ENCODE peak calls at places on chromosomes 5 and 9, in ten cellular contexts. One of them, this sample, is unnamed.

GRCh38 chr9:29906065-29906464 is 2332.8 kb upstream of the C9orf72 start:
- DNase-seq in foreskin fibroblast: no peak
- DNase-seq in choroid plexus epithelial cell: no peak
- DNase-seq in Calu3: no peak
- DNase-seq in progenitor cell of endocrine pancreas: no peak
- DNase-seq in RWPE1: no peak
- DNase-seq in heart right ventricle: no peak
- DNase-seq in fibroblast of lung: no peak
- DNase-seq in cardiac muscle cell: no peak
- DNase-seq in body of pancreas: no peak
- DNase-seq in this sample: no peak

GRCh38 chr5:161002571-161003074 is 150.6 kb upstream of the ATP10B start:
- DNase-seq in foreskin fibroblast: no peak
- DNase-seq in choroid plexus epithelial cell: no peak
- DNase-seq in Calu3: no peak
- DNase-seq in progenitor cell of endocrine pancreas: no peak
- DNase-seq in RWPE1: no peak
- DNase-seq in heart right ventricle: no peak
- DNase-seq in fibroblast of lung: no peak
- DNase-seq in cardiac muscle cell: no peak
- DNase-seq in body of pancreas: no peak
- DNase-seq in this sample: no peak

GRCh38 chr5:87944553-87945320 is 323.9 kb downstream of the TMEM161B start:
- DNase-seq in foreskin fibroblast: no peak
- DNase-seq in choroid plexus epithelial cell: peak
- DNase-seq in Calu3: no peak
- DNase-seq in progenitor cell of endocrine pancreas: no peak
- DNase-seq in RWPE1: no peak
- DNase-seq in heart right ventricle: peak
- DNase-seq in fibroblast of lung: no peak
- DNase-seq in cardiac muscle cell: no peak
- DNase-seq in body of pancreas: peak
- DNase-seq in this sample: no peak

GRCh38 chr5:527646-528591 is 3.7 kb upstream of the SLC9A3 start:
- DNase-seq in foreskin fibroblast: no peak
- DNase-seq in choroid plexus epithelial cell: no peak
- DNase-seq in Calu3: no peak
- DNase-seq in progenitor cell of endocrine pancreas: no peak
- DNase-seq in RWPE1: no peak
- DNase-seq in heart right ventricle: no peak
- DNase-seq in fibroblast of lung: no peak
- DNase-seq in cardiac muscle cell: no peak
- DNase-seq in body of pancreas: no peak
- DNase-seq in this sample: peak

GRCh38 chr5:67875637-67876036 is 339.9 kb upstream of the PIK3R1 start:
- DNase-seq in foreskin fibroblast: peak
- DNase-seq in choroid plexus epithelial cell: no peak
- DNase-seq in Calu3: no peak
- DNase-seq in progenitor cell of endocrine pancreas: no peak
- DNase-seq in RWPE1: no peak
- DNase-seq in heart right ventricle: no peak
- DNase-seq in fibroblast of lung: no peak
- DNase-seq in cardiac muscle cell: no peak
- DNase-seq in body of pancreas: no peak
- DNase-seq in this sample: no peak

GRCh38 chr9:87749335-87750035 is 23.6 kb downstream of the CTSL start:
- DNase-seq in foreskin fibroblast: no peak
- DNase-seq in choroid plexus epithelial cell: no peak
- DNase-seq in Calu3: no peak
- DNase-seq in progenitor cell of endocrine pancreas: no peak
- DNase-seq in RWPE1: no peak
- DNase-seq in heart right ventricle: no peak
- DNase-seq in fibroblast of lung: no peak
- DNase-seq in cardiac muscle cell: no peak
- DNase-seq in body of pancreas: no peak
- DNase-seq in this sample: no peak

GRCh38 chr5:180012316-180012715 is 59.2 kb downstream of the RNF130 start:
- DNase-seq in foreskin fibroblast: no peak
- DNase-seq in choroid plexus epithelial cell: no peak
- DNase-seq in Calu3: no peak
- DNase-seq in progenitor cell of endocrine pancreas: no peak
- DNase-seq in RWPE1: no peak
- DNase-seq in heart right ventricle: no peak
- DNase-seq in fibroblast of lung: no peak
- DNase-seq in cardiac muscle cell: no peak
- DNase-seq in body of pancreas: no peak
- DNase-seq in this sample: no peak

GRCh38 chr5:140488914-140489313 is 58.5 kb upstream of the EIF4EBP3 start:
- DNase-seq in foreskin fibroblast: no peak
- DNase-seq in choroid plexus epithelial cell: no peak
- DNase-seq in Calu3: no peak
- DNase-seq in progenitor cell of endocrine pancreas: no peak
- DNase-seq in RWPE1: no peak
- DNase-seq in heart right ventricle: no peak
- DNase-seq in fibroblast of lung: no peak
- DNase-seq in cardiac muscle cell: no peak
- DNase-seq in body of pancreas: no peak
- DNase-seq in this sample: no peak

GRCh38 chr9:71647094-71647591 is 121.2 kb downstream of the CEMIP2 start:
- DNase-seq in foreskin fibroblast: peak
- DNase-seq in choroid plexus epithelial cell: peak
- DNase-seq in Calu3: peak
- DNase-seq in progenitor cell of endocrine pancreas: no peak
- DNase-seq in RWPE1: peak
- DNase-seq in heart right ventricle: peak
- DNase-seq in fibroblast of lung: peak
- DNase-seq in cardiac muscle cell: no peak
- DNase-seq in body of pancreas: peak
- DNase-seq in this sample: no peak

GRCh38 chr9:113619156-113619861 is 155.8 kb downstream of the RGS3 start:
- DNase-seq in foreskin fibroblast: no peak
- DNase-seq in choroid plexus epithelial cell: no peak
- DNase-seq in Calu3: peak
- DNase-seq in progenitor cell of endocrine pancreas: no peak
- DNase-seq in RWPE1: no peak
- DNase-seq in heart right ventricle: no peak
- DNase-seq in fibroblast of lung: no peak
- DNase-seq in cardiac muscle cell: no peak
- DNase-seq in body of pancreas: peak
- DNase-seq in this sample: no peak

GRCh38 chr9:89134709-89135108 is 43.9 kb downstream of the SHC3 start:
- DNase-seq in foreskin fibroblast: no peak
- DNase-seq in choroid plexus epithelial cell: no peak
- DNase-seq in Calu3: no peak
- DNase-seq in progenitor cell of endocrine pancreas: no peak
- DNase-seq in RWPE1: no peak
- DNase-seq in heart right ventricle: no peak
- DNase-seq in fibroblast of lung: no peak
- DNase-seq in cardiac muscle cell: no peak
- DNase-seq in body of pancreas: no peak
- DNase-seq in this sample: no peak

GRCh38 chr5:102231693-102232619 is 64.1 kb downstream of the SLCO4C1 start:
- DNase-seq in foreskin fibroblast: no peak
- DNase-seq in choroid plexus epithelial cell: no peak
- DNase-seq in Calu3: no peak
- DNase-seq in progenitor cell of endocrine pancreas: no peak
- DNase-seq in RWPE1: no peak
- DNase-seq in heart right ventricle: no peak
- DNase-seq in fibroblast of lung: no peak
- DNase-seq in cardiac muscle cell: no peak
- DNase-seq in body of pancreas: no peak
- DNase-seq in this sample: peak

GRCh38 chr9:26863074-26863473 is 29.5 kb downstream of the CAAP1 start:
- DNase-seq in foreskin fibroblast: no peak
- DNase-seq in choroid plexus epithelial cell: peak
- DNase-seq in Calu3: no peak
- DNase-seq in progenitor cell of endocrine pancreas: no peak
- DNase-seq in RWPE1: peak
- DNase-seq in heart right ventricle: no peak
- DNase-seq in fibroblast of lung: peak
- DNase-seq in cardiac muscle cell: no peak
- DNase-seq in body of pancreas: no peak
- DNase-seq in this sample: no peak
- TF ChIP-seq CTCF in foreskin fibroblast: peak
- TF ChIP-seq CTCF in choroid plexus epithelial cell: peak
- TF ChIP-seq CTCF in Calu3: peak
- TF ChIP-seq CTCF in progenitor cell of endocrine pancreas: peak
- TF ChIP-seq CTCF in RWPE1: peak
- TF ChIP-seq CTCF in heart right ventricle: peak
- TF ChIP-seq CTCF in fibroblast of lung: no peak
- TF ChIP-seq CTCF in cardiac muscle cell: peak
- TF ChIP-seq CTCF in body of pancreas: no peak
- TF ChIP-seq CTCF in this sample: no peak

GRCh38 chr9:133420392-133420827 is 1.8 kb upstream of the ADAMTS13 start:
- DNase-seq in foreskin fibroblast: no peak
- DNase-seq in choroid plexus epithelial cell: no peak
- DNase-seq in Calu3: no peak
- DNase-seq in progenitor cell of endocrine pancreas: no peak
- DNase-seq in RWPE1: no peak
- DNase-seq in heart right ventricle: no peak
- DNase-seq in fibroblast of lung: no peak
- DNase-seq in cardiac muscle cell: no peak
- DNase-seq in body of pancreas: no peak
- DNase-seq in this sample: peak

GRCh38 chr9:133423216-133423615 is 1.0 kb downstream of the ADAMTS13 start:
- DNase-seq in foreskin fibroblast: no peak
- DNase-seq in choroid plexus epithelial cell: peak
- DNase-seq in Calu3: no peak
- DNase-seq in progenitor cell of endocrine pancreas: no peak
- DNase-seq in RWPE1: no peak
- DNase-seq in heart right ventricle: no peak
- DNase-seq in fibroblast of lung: peak
- DNase-seq in cardiac muscle cell: no peak
- DNase-seq in body of pancreas: no peak
- DNase-seq in this sample: no peak

GRCh38 chr9:133424187-133424586 is 2.0 kb downstream of the ADAMTS13 start:
- DNase-seq in foreskin fibroblast: no peak
- DNase-seq in choroid plexus epithelial cell: no peak
- DNase-seq in Calu3: no peak
- DNase-seq in progenitor cell of endocrine pancreas: no peak
- DNase-seq in RWPE1: no peak
- DNase-seq in heart right ventricle: no peak
- DNase-seq in fibroblast of lung: no peak
- DNase-seq in cardiac muscle cell: no peak
- DNase-seq in body of pancreas: no peak
- DNase-seq in this sample: no peak

GRCh38 chr9:133419005-133419404 is 1.2 kb upstream of the REXO4 start:
- DNase-seq in foreskin fibroblast: no peak
- DNase-seq in choroid plexus epithelial cell: no peak
- DNase-seq in Calu3: no peak
- DNase-seq in progenitor cell of endocrine pancreas: no peak
- DNase-seq in RWPE1: no peak
- DNase-seq in heart right ventricle: no peak
- DNase-seq in fibroblast of lung: no peak
- DNase-seq in cardiac muscle cell: no peak
- DNase-seq in body of pancreas: no peak
- DNase-seq in this sample: no peak

GRCh38 chr9:133421615-133422542 is at the start of gene ADAMTS13:
- DNase-seq in foreskin fibroblast: no peak
- DNase-seq in choroid plexus epithelial cell: peak
- DNase-seq in Calu3: no peak
- DNase-seq in progenitor cell of endocrine pancreas: no peak
- DNase-seq in RWPE1: no peak
- DNase-seq in heart right ventricle: no peak
- DNase-seq in fibroblast of lung: no peak
- DNase-seq in cardiac muscle cell: no peak
- DNase-seq in body of pancreas: no peak
- DNase-seq in this sample: peak
- TF ChIP-seq CTCF in foreskin fibroblast: peak
- TF ChIP-seq CTCF in choroid plexus epithelial cell: peak
- TF ChIP-seq CTCF in Calu3: no peak
- TF ChIP-seq CTCF in progenitor cell of endocrine pancreas: peak
- TF ChIP-seq CTCF in RWPE1: no peak
- TF ChIP-seq CTCF in heart right ventricle: no peak
- TF ChIP-seq CTCF in fibroblast of lung: no peak
- TF ChIP-seq CTCF in cardiac muscle cell: peak
- TF ChIP-seq CTCF in body of pancreas: no peak
- TF ChIP-seq CTCF in this sample: peak

GRCh38 chr5:15687401-15687800 is 187.4 kb downstream of the FBXL7 start:
- DNase-seq in foreskin fibroblast: no peak
- DNase-seq in choroid plexus epithelial cell: no peak
- DNase-seq in Calu3: no peak
- DNase-seq in progenitor cell of endocrine pancreas: no peak
- DNase-seq in RWPE1: no peak
- DNase-seq in heart right ventricle: no peak
- DNase-seq in fibroblast of lung: no peak
- DNase-seq in cardiac muscle cell: no peak
- DNase-seq in body of pancreas: no peak
- DNase-seq in this sample: no peak

GRCh38 chr5:15682122-15682521 is 182.1 kb downstream of the FBXL7 start:
- DNase-seq in foreskin fibroblast: no peak
- DNase-seq in choroid plexus epithelial cell: no peak
- DNase-seq in Calu3: no peak
- DNase-seq in progenitor cell of endocrine pancreas: no peak
- DNase-seq in RWPE1: no peak
- DNase-seq in heart right ventricle: no peak
- DNase-seq in fibroblast of lung: no peak
- DNase-seq in cardiac muscle cell: no peak
- DNase-seq in body of pancreas: no peak
- DNase-seq in this sample: no peak

GRCh38 chr5:15682566-15682965 is 182.6 kb downstream of the FBXL7 start:
- DNase-seq in foreskin fibroblast: no peak
- DNase-seq in choroid plexus epithelial cell: no peak
- DNase-seq in Calu3: no peak
- DNase-seq in progenitor cell of endocrine pancreas: no peak
- DNase-seq in RWPE1: no peak
- DNase-seq in heart right ventricle: no peak
- DNase-seq in fibroblast of lung: peak
- DNase-seq in cardiac muscle cell: no peak
- DNase-seq in body of pancreas: no peak
- DNase-seq in this sample: no peak

GRCh38 chr5:15683332-15683731 is 183.4 kb downstream of the FBXL7 start:
- DNase-seq in foreskin fibroblast: no peak
- DNase-seq in choroid plexus epithelial cell: peak
- DNase-seq in Calu3: no peak
- DNase-seq in progenitor cell of endocrine pancreas: no peak
- DNase-seq in RWPE1: no peak
- DNase-seq in heart right ventricle: peak
- DNase-seq in fibroblast of lung: peak
- DNase-seq in cardiac muscle cell: peak
- DNase-seq in body of pancreas: no peak
- DNase-seq in this sample: no peak
- TF ChIP-seq CTCF in foreskin fibroblast: peak
- TF ChIP-seq CTCF in choroid plexus epithelial cell: peak
- TF ChIP-seq CTCF in Calu3: no peak
- TF ChIP-seq CTCF in progenitor cell of endocrine pancreas: peak
- TF ChIP-seq CTCF in RWPE1: peak
- TF ChIP-seq CTCF in heart right ventricle: peak
- TF ChIP-seq CTCF in fibroblast of lung: no peak
- TF ChIP-seq CTCF in cardiac muscle cell: peak
- TF ChIP-seq CTCF in body of pancreas: no peak
- TF ChIP-seq CTCF in this sample: no peak

DNA sequence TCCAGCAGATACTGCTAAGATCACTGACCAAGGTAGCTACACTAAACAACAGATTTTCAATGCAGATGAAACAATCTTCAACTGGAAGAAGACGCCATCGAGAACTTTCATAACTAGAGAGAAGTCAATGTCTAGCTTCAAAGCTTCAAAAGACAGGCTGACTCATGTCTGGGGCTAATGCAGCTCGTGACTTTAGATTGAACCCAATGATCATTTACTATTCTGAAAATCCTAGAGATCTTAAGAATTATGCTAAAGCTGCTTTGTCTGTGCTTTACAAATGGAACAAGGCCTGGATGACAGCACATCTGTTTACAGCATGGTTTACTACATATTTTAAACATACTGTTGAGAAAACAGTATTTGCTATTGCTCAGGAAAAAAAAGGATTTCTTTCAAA is 55.0 kb downstream of the RICTOR start:
- DNase-seq in foreskin fibroblast: peak
- DNase-seq in choroid plexus epithelial cell: no peak
- DNase-seq in Calu3: no peak
- DNase-seq in progenitor cell of endocrine pancreas: no peak
- DNase-seq in RWPE1: no peak
- DNase-seq in heart right ventricle: no peak
- DNase-seq in fibroblast of lung: peak
- DNase-seq in cardiac muscle cell: no peak
- DNase-seq in body of pancreas: no peak
- DNase-seq in this sample: no peak
- TF ChIP-seq CTCF in foreskin fibroblast: no peak
- TF ChIP-seq CTCF in choroid plexus epithelial cell: no peak
- TF ChIP-seq CTCF in Calu3: no peak
- TF ChIP-seq CTCF in progenitor cell of endocrine pancreas: no peak
- TF ChIP-seq CTCF in RWPE1: no peak
- TF ChIP-seq CTCF in heart right ventricle: no peak
- TF ChIP-seq CTCF in fibroblast of lung: no peak
- TF ChIP-seq CTCF in cardiac muscle cell: no peak
- TF ChIP-seq CTCF in body of pancreas: no peak
- TF ChIP-seq CTCF in this sample: no peak

This sample was measured in GM13976.